ENCODE peak calls at places on chromosomes 13 and 19, in five cellular contexts. One of them, this sample, is unnamed. For H3K9me3 and H3K4me1, the result is how much of the 10 kb centered on the place peaks cover.

GRCh38 chr13:57846600-57847173 is 215.1 kb downstream of the PCDH17 start:
- DNase-seq in endothelial cell of umbilical vein: no peak
- DNase-seq in Peyer's patch: no peak
- DNase-seq in heart left ventricle: no peak
- DNase-seq in IMR-90: no peak
- DNase-seq in this sample: no peak

GRCh38 chr19:19661675-19662251 is 1.7 kb downstream of the ATP13A1 start:
- DNase-seq in endothelial cell of umbilical vein: no peak
- DNase-seq in IMR-90: no peak
- DNase-seq in heart left ventricle: no peak
- DNase-seq in Peyer's patch: peak
- DNase-seq in this sample: no peak

GRCh38 chr13:96804186-96804585 is 190.1 kb downstream of the OXGR1 start:
- DNase-seq in heart left ventricle: no peak
- DNase-seq in IMR-90: no peak
- DNase-seq in endothelial cell of umbilical vein: no peak
- DNase-seq in Peyer's patch: no peak
- DNase-seq in this sample: no peak

GRCh38 chr13:51679616-51680015 is 95.4 kb downstream of the WDFY2 start:
- DNase-seq in heart left ventricle: no peak
- DNase-seq in Peyer's patch: no peak
- DNase-seq in IMR-90: no peak
- DNase-seq in endothelial cell of umbilical vein: no peak
- DNase-seq in this sample: no peak

GRCh38 chr13:41751277-41751676 is 209.6 kb downstream of the VWA8 start:
- DNase-seq in IMR-90: peak
- DNase-seq in endothelial cell of umbilical vein: no peak
- DNase-seq in heart left ventricle: peak
- DNase-seq in Peyer's patch: no peak
- DNase-seq in this sample: no peak

GRCh38 chr19:28396259-28396940 is 816.6 kb downstream of the UQCRFS1 start:
- DNase-seq in IMR-90: no peak
- DNase-seq in Peyer's patch: no peak
- DNase-seq in endothelial cell of umbilical vein: no peak
- DNase-seq in heart left ventricle: no peak
- DNase-seq in this sample: no peak

GRCh38 chr13:90502762-90503161 is 844.7 kb upstream of the MIR17HG start:
- DNase-seq in heart left ventricle: no peak
- DNase-seq in IMR-90: no peak
- DNase-seq in Peyer's patch: no peak
- DNase-seq in endothelial cell of umbilical vein: no peak
- DNase-seq in this sample: no peak

GRCh38 chr13:91133941-91134772 is 213.3 kb upstream of the MIR17HG start:
- DNase-seq in Peyer's patch: no peak
- DNase-seq in heart left ventricle: peak
- DNase-seq in IMR-90: peak
- DNase-seq in endothelial cell of umbilical vein: peak
- DNase-seq in this sample: peak

GRCh38 chr19:29687897-29688728 is 22.9 kb downstream of the PLEKHF1 start:
- DNase-seq in endothelial cell of umbilical vein: peak
- DNase-seq in heart left ventricle: no peak
- DNase-seq in Peyer's patch: no peak
- DNase-seq in IMR-90: peak
- DNase-seq in this sample: no peak

GRCh38 chr13:68982961-68983619 is 1124.5 kb upstream of the ATXN8OS start:
- DNase-seq in heart left ventricle: no peak
- DNase-seq in IMR-90: no peak
- DNase-seq in endothelial cell of umbilical vein: no peak
- DNase-seq in Peyer's patch: no peak
- DNase-seq in this sample: no peak

GRCh38 chr13:30807392-30807791 is 72.0 kb downstream of the ALOX5AP start:
- DNase-seq in endothelial cell of umbilical vein: no peak
- DNase-seq in IMR-90: no peak
- DNase-seq in Peyer's patch: peak
- DNase-seq in heart left ventricle: no peak
- DNase-seq in this sample: no peak

GRCh38 chr19:7658219-7658686 is 10.6 kb upstream of the RETN start:
- DNase-seq in IMR-90: no peak
- DNase-seq in endothelial cell of umbilical vein: no peak
- DNase-seq in Peyer's patch: peak
- DNase-seq in heart left ventricle: no peak
- DNase-seq in this sample: no peak

GRCh38 chr13:95779522-95779921 is 102.6 kb downstream of the DNAJC3 start:
- DNase-seq in endothelial cell of umbilical vein: no peak
- DNase-seq in IMR-90: no peak
- DNase-seq in Peyer's patch: no peak
- DNase-seq in heart left ventricle: no peak
- DNase-seq in this sample: no peak

GRCh38 chr13:99027260-99027659 is 49.4 kb upstream of the DOCK9 start:
- DNase-seq in heart left ventricle: no peak
- DNase-seq in Peyer's patch: no peak
- DNase-seq in endothelial cell of umbilical vein: no peak
- DNase-seq in IMR-90: no peak
- DNase-seq in this sample: no peak

GRCh38 chr19:55358943-55359908 is 3.8 kb downstream of the GARIN5B start:
- DNase-seq in endothelial cell of umbilical vein: no peak
- DNase-seq in heart left ventricle: no peak
- DNase-seq in Peyer's patch: no peak
- DNase-seq in IMR-90: no peak
- DNase-seq in this sample: no peak

GRCh38 chr19:6429419-6430221 is 3.9 kb downstream of the SLC25A41 start:
- DNase-seq in endothelial cell of umbilical vein: no peak
- DNase-seq in IMR-90: no peak
- DNase-seq in heart left ventricle: no peak
- DNase-seq in Peyer's patch: no peak
- DNase-seq in this sample: no peak

GRCh38 chr13:96159731-96160130 is 69.8 kb downstream of the HS6ST3 start:
- DNase-seq in heart left ventricle: no peak
- DNase-seq in IMR-90: no peak
- DNase-seq in endothelial cell of umbilical vein: no peak
- DNase-seq in Peyer's patch: no peak
- DNase-seq in this sample: no peak

DNA sequence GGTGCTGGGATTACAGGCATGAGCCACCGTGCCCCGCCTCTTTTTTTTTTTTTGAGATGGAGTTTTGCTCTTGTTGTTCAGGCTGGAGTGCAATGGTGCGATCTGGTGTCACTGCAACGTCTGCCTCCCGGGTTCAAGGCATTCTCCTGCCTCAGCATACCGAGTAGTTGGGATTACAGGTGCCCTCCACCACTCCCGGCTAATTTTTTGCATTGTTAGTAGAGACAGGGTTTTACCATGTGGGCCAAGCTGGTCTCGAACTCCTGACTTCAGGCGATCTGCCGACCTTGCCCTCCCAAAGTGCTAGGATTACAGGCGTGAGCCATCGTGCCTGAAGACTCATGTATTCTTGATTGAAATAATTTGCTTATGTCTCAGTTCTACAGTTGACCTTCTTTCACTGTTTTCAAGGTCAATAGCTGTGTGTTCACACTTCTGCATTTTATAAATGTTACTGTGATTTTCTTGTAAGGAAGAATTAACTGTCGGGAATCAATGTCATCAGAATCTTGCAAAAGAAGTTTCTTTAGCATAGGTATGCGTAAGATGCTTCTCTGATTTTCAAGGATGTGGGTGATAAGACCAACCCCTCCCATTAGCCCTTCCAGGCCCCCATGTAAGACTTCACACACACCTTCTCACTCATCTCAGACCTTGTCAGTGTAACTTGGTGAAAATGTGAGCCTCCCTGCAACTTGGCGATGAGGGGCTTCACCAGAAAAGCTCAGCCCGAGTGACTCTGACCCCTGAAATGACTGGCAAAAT is 12.7 kb upstream of the ZNF701 start:
- DNase-seq in IMR-90: no peak
- DNase-seq in endothelial cell of umbilical vein: no peak
- DNase-seq in heart left ventricle: no peak
- DNase-seq in Peyer's patch: no peak
- DNase-seq in this sample: no peak
- H3K9me3 ChIP-seq in IMR-90: half or more
- H3K9me3 ChIP-seq in endothelial cell of umbilical vein: under half
- H3K9me3 ChIP-seq in heart left ventricle: under half
- H3K9me3 ChIP-seq in Peyer's patch: half or more
- H3K9me3 ChIP-seq in this sample: under half

GRCh38 chr19:30877591-30878230 is 471.5 kb downstream of the TSHZ3 start:
- DNase-seq in heart left ventricle: no peak
- DNase-seq in IMR-90: no peak
- DNase-seq in endothelial cell of umbilical vein: no peak
- DNase-seq in Peyer's patch: no peak
- DNase-seq in this sample: no peak

GRCh38 chr19:30871979-30872378 is 477.3 kb downstream of the TSHZ3 start:
- DNase-seq in IMR-90: no peak
- DNase-seq in Peyer's patch: no peak
- DNase-seq in endothelial cell of umbilical vein: no peak
- DNase-seq in heart left ventricle: no peak
- DNase-seq in this sample: no peak

GRCh38 chr19:30873003-30873402 is 476.2 kb downstream of the TSHZ3 start:
- DNase-seq in endothelial cell of umbilical vein: no peak
- DNase-seq in IMR-90: no peak
- DNase-seq in Peyer's patch: no peak
- DNase-seq in heart left ventricle: no peak
- DNase-seq in this sample: no peak

GRCh38 chr19:30870861-30871260 is 478.4 kb downstream of the TSHZ3 start:
- DNase-seq in Peyer's patch: no peak
- DNase-seq in endothelial cell of umbilical vein: no peak
- DNase-seq in IMR-90: peak
- DNase-seq in heart left ventricle: no peak
- DNase-seq in this sample: no peak

DNA sequence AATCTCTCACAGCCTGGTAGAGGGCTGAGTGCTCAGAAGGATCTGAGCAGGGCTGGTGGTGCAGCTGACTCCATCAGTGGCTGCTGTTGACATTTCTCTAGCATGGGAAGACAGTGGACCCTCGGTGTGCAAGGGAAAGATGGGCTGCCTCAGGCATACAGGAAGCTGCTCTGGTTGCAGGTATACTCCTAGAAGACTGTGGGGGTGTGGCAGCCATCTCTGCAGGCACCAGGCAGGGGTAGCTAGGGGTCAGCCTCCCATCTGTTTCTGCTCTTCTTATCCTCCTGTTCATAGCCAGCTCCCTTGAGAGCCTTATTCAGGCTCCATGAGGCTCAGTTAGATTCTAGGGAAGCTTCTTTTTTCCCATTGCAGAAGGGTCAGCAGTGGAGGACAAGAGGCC is 475.5 kb downstream of the TSHZ3 start:
- DNase-seq in heart left ventricle: no peak
- DNase-seq in IMR-90: no peak
- DNase-seq in Peyer's patch: no peak
- DNase-seq in endothelial cell of umbilical vein: no peak
- DNase-seq in this sample: no peak
- TF ChIP-seq POLR2A in heart left ventricle: no peak
- TF ChIP-seq POLR2A in IMR-90: no peak
- TF ChIP-seq POLR2A in Peyer's patch: no peak
- TF ChIP-seq POLR2A in endothelial cell of umbilical vein: no peak
- TF ChIP-seq POLR2A in this sample: no peak

GRCh38 chr13:28528848-28529247 is 33.9 kb upstream of the FLT1 start:
- DNase-seq in heart left ventricle: no peak
- DNase-seq in Peyer's patch: no peak
- DNase-seq in IMR-90: no peak
- DNase-seq in endothelial cell of umbilical vein: peak
- DNase-seq in this sample: no peak
- H3K4me1 ChIP-seq in heart left ventricle: under half
- H3K4me1 ChIP-seq in Peyer's patch: under half
- H3K4me1 ChIP-seq in IMR-90: under half
- H3K4me1 ChIP-seq in endothelial cell of umbilical vein: under half
- H3K4me1 ChIP-seq in this sample: under half

DNA sequence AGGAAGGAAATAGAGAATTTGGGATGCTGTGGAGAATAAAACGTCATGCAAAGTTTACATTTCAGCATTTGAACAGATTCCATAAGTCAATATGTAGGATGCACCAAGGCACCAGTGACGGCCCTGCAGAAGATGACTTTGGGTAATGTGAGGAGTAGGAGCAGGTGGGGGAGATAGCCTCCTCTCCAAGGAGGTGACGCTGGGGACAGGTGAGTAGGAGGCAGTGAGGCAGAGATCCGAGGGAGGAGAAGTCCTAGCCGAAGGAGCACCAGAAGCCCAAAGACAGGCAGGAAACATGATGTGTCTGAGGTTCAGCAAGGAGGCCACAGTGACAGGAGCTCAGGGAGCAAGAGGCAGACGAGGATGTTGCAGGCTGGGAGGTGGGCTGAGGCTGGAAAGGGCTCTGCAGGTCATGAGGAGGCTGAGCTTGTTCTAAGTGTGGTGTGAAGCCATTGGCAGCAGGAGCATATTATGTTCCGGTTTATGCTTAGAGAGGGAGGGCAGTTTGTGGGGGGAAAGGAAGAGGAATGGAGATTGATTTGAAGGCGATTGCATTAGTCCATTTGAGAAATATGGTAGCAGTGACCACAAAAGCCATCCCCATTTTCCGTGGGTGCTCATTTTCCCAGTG is 55.7 kb upstream of the C1QTNF9 start:
- DNase-seq in Peyer's patch: no peak
- DNase-seq in heart left ventricle: no peak
- DNase-seq in IMR-90: no peak
- DNase-seq in endothelial cell of umbilical vein: no peak
- DNase-seq in this sample: no peak
- H3K9me3 ChIP-seq in Peyer's patch: under half
- H3K9me3 ChIP-seq in heart left ventricle: under half
- H3K9me3 ChIP-seq in IMR-90: under half
- H3K9me3 ChIP-seq in endothelial cell of umbilical vein: under half
- H3K9me3 ChIP-seq in this sample: under half

GRCh38 chr13:28680541-28680940 is 21.6 kb downstream of the POMP start:
- DNase-seq in Peyer's patch: no peak
- DNase-seq in heart left ventricle: no peak
- DNase-seq in IMR-90: no peak
- DNase-seq in endothelial cell of umbilical vein: no peak
- DNase-seq in this sample: no peak
- TF ChIP-seq POLR2A in Peyer's patch: no peak
- TF ChIP-seq POLR2A in heart left ventricle: no peak
- TF ChIP-seq POLR2A in IMR-90: no peak
- TF ChIP-seq POLR2A in endothelial cell of umbilical vein: no peak
- TF ChIP-seq POLR2A in this sample: no peak